ENCODE peak calls at places on chromosomes 12 and 14, in ten cellular contexts. H, W, R, S, B, E, G, T, F and M are unnamed samples.

GRCh38 chr12:9649532-9649940 is 20.0 kb upstream of the CLEC2D start:
- DNase-seq in H (no peak), W (peak), R (no peak), S (peak), B (no peak), E (peak), G (no peak), T (no peak), F (no peak), M (peak)

GRCh38 chr14:75495882-75496281 is 26.4 kb upstream of the BATF start:
- DNase-seq in H (no peak), W (no peak), R (no peak), S (no peak), B (no peak), E (no peak), G (peak), T (no peak), F (no peak), M (no peak)

GRCh38 chr12:13627536-13627935 is 353.9 kb downstream of the GRIN2B start:
- DNase-seq in H (no peak), W (no peak), R (no peak), S (no peak), B (no peak), E (peak), G (no peak), T (no peak), F (no peak), M (no peak)

GRCh38 chr12:16158018-16158417 is 119.5 kb downstream of the SLC15A5 start:
- DNase-seq in H (no peak), W (no peak), R (no peak), S (no peak), B (no peak), E (no peak), G (no peak), T (no peak), F (no peak), M (no peak)

GRCh38 chr12:101743724-101744472 is 4.6 kb upstream of the SYCP3 start:
- DNase-seq in H (no peak), W (no peak), R (no peak), S (no peak), B (no peak), E (no peak), G (no peak), T (no peak), F (no peak), M (peak)

GRCh38 chr12:71071466-71072097 is 86.2 kb downstream of the TSPAN8 start:
- DNase-seq in H (no peak), W (no peak), R (no peak), S (no peak), B (no peak), E (no peak), G (no peak), T (no peak), F (no peak), M (no peak)

GRCh38 chr12:78385541-78385940 is 479.0 kb upstream of the SYT1 start:
- DNase-seq in H (no peak), W (no peak), R (no peak), S (no peak), B (no peak), E (no peak), G (no peak), T (no peak), F (no peak), M (no peak)

GRCh38 chr14:100393906-100394732 is 71.0 kb downstream of the SLC25A47 start:
- DNase-seq in H (no peak), W (no peak), R (no peak), S (no peak), B (no peak), E (peak), G (no peak), T (no peak), F (no peak), M (no peak)

GRCh38 chr14:56351861-56352260 is 227.7 kb upstream of the TMEM260 start:
- DNase-seq in H (no peak), W (no peak), R (no peak), S (no peak), B (no peak), E (peak), G (peak), T (no peak), F (no peak), M (no peak)

GRCh38 chr12:88833641-88834116 is 253.4 kb upstream of the KITLG start:
- DNase-seq in H (no peak), W (no peak), R (no peak), S (no peak), B (no peak), E (no peak), G (no peak), T (no peak), F (no peak), M (no peak)

GRCh38 chr12:51318846-51319570 is 5.0 kb downstream of the BIN2 start:
- DNase-seq in H (no peak), W (no peak), R (no peak), S (peak), B (no peak), E (no peak), G (peak), T (no peak), F (no peak), M (no peak)

GRCh38 chr12:69492739-69493138 is 22.6 kb downstream of the FRS2 start:
- DNase-seq in H (no peak), W (no peak), R (no peak), S (no peak), B (no peak), E (no peak), G (no peak), T (no peak), F (no peak), M (no peak)

GRCh38 chr12:75694891-75695290 is 183.5 kb upstream of the KRR1 start:
- DNase-seq in H (no peak), W (no peak), R (no peak), S (no peak), B (no peak), E (no peak), G (peak), T (no peak), F (no peak), M (no peak)

GRCh38 chr14:37078131-37078530 is 94.3 kb downstream of the SLC25A21 start:
- DNase-seq in H (no peak), W (no peak), R (no peak), S (no peak), B (no peak), E (no peak), G (no peak), T (no peak), F (no peak), M (no peak)

GRCh38 chr12:4054643-4055042 is 181.4 kb upstream of the PARP11 start:
- DNase-seq in H (no peak), W (no peak), R (no peak), S (no peak), B (no peak), E (no peak), G (no peak), T (no peak), F (no peak), M (no peak)

GRCh38 chr14:103334644-103335603 is 887 bp downstream of the EIF5 start:
- DNase-seq in H (peak), W (peak), R (peak), S (peak), B (peak), E (peak), G (peak), T (peak), F (peak), M (peak)

GRCh38 chr12:104598342-104599271 is 141.9 kb downstream of the CHST11 start:
- DNase-seq in H (no peak), W (no peak), R (no peak), S (no peak), B (no peak), E (no peak), G (peak), T (no peak), F (peak), M (no peak)

GRCh38 chr12:10235761-10236631 is 23.3 kb downstream of the GABARAPL1 start:
- DNase-seq in H (no peak), W (peak), R (peak), S (peak), B (no peak), E (peak), G (peak), T (peak), F (peak), M (no peak)

GRCh38 chr12:124477109-124477915 is 90.1 kb downstream of the NCOR2 start:
- DNase-seq in H (no peak), W (no peak), R (no peak), S (no peak), B (no peak), E (no peak), G (no peak), T (no peak), F (no peak), M (peak)

GRCh38 chr12:109927622-109928021 is 27.5 kb downstream of the TCHP start:
- DNase-seq in H (no peak), W (peak), R (peak), S (peak), B (no peak), E (peak), G (peak), T (no peak), F (no peak), M (no peak)

GRCh38 chr12:104643921-104644669 is 187.3 kb downstream of the CHST11 start:
- DNase-seq in H (no peak), W (no peak), R (no peak), S (no peak), B (no peak), E (no peak), G (no peak), T (no peak), F (peak), M (no peak)

GRCh38 chr12:56082382-56082781 is 2.4 kb downstream of the ERBB3 start:
- DNase-seq in H (no peak), W (no peak), R (no peak), S (no peak), B (no peak), E (no peak), G (no peak), T (no peak), F (no peak), M (no peak)

GRCh38 chr12:1518763-1519516 is 75.4 kb downstream of the FBXL14 start:
- DNase-seq in H (no peak), W (peak), R (no peak), S (peak), B (no peak), E (no peak), G (peak), T (no peak), F (no peak), M (no peak)

GRCh38 chr12:85179680-85180300 is 100.2 kb upstream of the ALX1 start:
- DNase-seq in H (no peak), W (no peak), R (no peak), S (no peak), B (no peak), E (no peak), G (peak), T (no peak), F (no peak), M (no peak)

GRCh38 chr14:90489916-90490726 is 93.3 kb downstream of the CALM1 start:
- DNase-seq in H (no peak), W (peak), R (no peak), S (no peak), B (no peak), E (no peak), G (no peak), T (no peak), F (no peak), M (no peak)

GRCh38 chr14:103733651-103734050 is 18.0 kb downstream of the ZFYVE21 start:
- DNase-seq in H (no peak), W (no peak), R (no peak), S (no peak), B (no peak), E (no peak), G (no peak), T (no peak), F (no peak), M (no peak)

GRCh38 chr14:41235466-41235865 is 371.2 kb upstream of the LRFN5 start:
- DNase-seq in H (no peak), W (no peak), R (no peak), S (no peak), B (no peak), E (no peak), G (no peak), T (no peak), F (no peak), M (no peak)

GRCh38 chr12:48185181-48185919 is 1.9 kb downstream of the CCDC184 start:
- DNase-seq in H (no peak), W (peak), R (no peak), S (no peak), B (no peak), E (no peak), G (peak), T (peak), F (no peak), M (no peak)

GRCh38 chr12:115880238-115880637 is 397.3 kb downstream of the MED13L start:
- DNase-seq in H (no peak), W (no peak), R (no peak), S (no peak), B (no peak), E (no peak), G (no peak), T (no peak), F (no peak), M (no peak)

GRCh38 chr14:80536456-80536855 is 325.2 kb upstream of the DIO2 start:
- DNase-seq in H (no peak), W (no peak), R (no peak), S (no peak), B (no peak), E (no peak), G (no peak), T (no peak), F (no peak), M (no peak)

GRCh38 chr12:73112035-73112816 is 840.1 kb downstream of the TRHDE start:
- DNase-seq in H (no peak), W (no peak), R (no peak), S (no peak), B (no peak), E (no peak), G (no peak), T (no peak), F (no peak), M (no peak)

GRCh38 chr12:132057691-132058090 is 86.4 kb downstream of the DDX51 start:
- DNase-seq in H (no peak), W (no peak), R (no peak), S (peak), B (no peak), E (no peak), G (no peak), T (no peak), F (no peak), M (no peak)

GRCh38 chr14:39229222-39229543 is 4.5 kb upstream of the MIA2 start:
- DNase-seq in H (no peak), W (no peak), R (peak), S (peak), B (no peak), E (no peak), G (no peak), T (no peak), F (no peak), M (no peak)